ENCODE peak calls at places on chromosomes 16 and 17, in eight cellular contexts. A, W, V, J, G, L, X and U are unnamed samples.

GRCh38 chr16:48326937-48327336 is 58.3 kb downstream of the SIAH1 start:
- DNase-seq in W (no peak), V (no peak), L (no peak), A (no peak), G (peak), J (no peak), X (no peak), U (no peak)

GRCh38 chr16:17082126-17082882 is 388.5 kb downstream of the XYLT1 start:
- DNase-seq in A (no peak), X (no peak), W (no peak), L (no peak), J (no peak), V (no peak), G (no peak), U (no peak)

GRCh38 chr16:52191533-52192134 is 355.3 kb downstream of the TOX3 start:
- DNase-seq in V (peak), J (peak), L (peak), X (peak), A (peak), G (peak), W (peak), U (peak)

GRCh38 chr17:19744492-19744891 is 3.6 kb downstream of the ALDH3A1 start:
- DNase-seq in J (no peak), G (peak), A (no peak), X (no peak), L (no peak), V (no peak), W (no peak), U (peak)

GRCh38 chr17:47847341-47848197 is 3.4 kb downstream of the SP6 start:
- DNase-seq in G (peak), W (no peak), L (no peak), J (no peak), X (no peak), V (no peak), A (no peak), U (no peak)

GRCh38 chr16:78648517-78648916 is 549.1 kb downstream of the WWOX start:
- DNase-seq in W (no peak), G (no peak), A (no peak), V (no peak), J (no peak), X (no peak), L (no peak), U (no peak)

GRCh38 chr17:72463287-72464102 is 342.7 kb downstream of the SOX9 start:
- DNase-seq in L (no peak), A (no peak), J (peak), G (peak), W (no peak), V (no peak), X (no peak), U (no peak)

GRCh38 chr16:70651524-70651923 is 5.2 kb downstream of the IL34 start:
- DNase-seq in J (no peak), W (no peak), V (no peak), L (no peak), X (no peak), A (no peak), G (no peak), U (no peak)

GRCh38 chr16:57387598-57388354 is 15.5 kb downstream of the CX3CL1 start:
- DNase-seq in A (no peak), G (peak), W (no peak), L (no peak), V (no peak), J (no peak), X (no peak), U (no peak)

GRCh38 chr17:33021731-33022408 is 30.2 kb downstream of the SPACA3 start:
- DNase-seq in V (no peak), J (no peak), A (no peak), L (no peak), X (no peak), W (no peak), G (no peak), U (no peak)

GRCh38 chr17:42288078-42288984 is at the start of gene STAT5A:
- DNase-seq in X (peak), J (peak), L (peak), A (peak), V (peak), W (peak), G (peak), U (no peak)

GRCh38 chr17:45676695-45677094 is 107.4 kb upstream of the CRHR1 start:
- DNase-seq in X (no peak), V (no peak), A (no peak), L (no peak), W (no peak), J (no peak), G (no peak), U (no peak)

GRCh38 chr16:9706217-9706616 is 476.0 kb downstream of the GRIN2A start:
- DNase-seq in V (no peak), J (no peak), A (no peak), W (no peak), X (no peak), G (no peak), L (no peak), U (no peak)

GRCh38 chr17:11981862-11982261 is 15.4 kb downstream of the ZNF18 start:
- DNase-seq in G (no peak), W (no peak), J (no peak), V (no peak), X (no peak), L (no peak), A (no peak), U (no peak)

GRCh38 chr17:77615672-77616242 is 342.7 kb upstream of the TNRC6C start:
- DNase-seq in W (no peak), G (no peak), X (no peak), L (no peak), A (no peak), V (no peak), J (no peak), U (no peak)

GRCh38 chr16:85316321-85316919 is 204.1 kb upstream of the CIBAR2 start:
- DNase-seq in J (peak), G (peak), W (peak), V (peak), L (no peak), A (peak), X (peak), U (peak)